ENCODE peak calls at places on chromosomes 16 and 17, in seven cellular contexts. One of them, this sample, is unnamed.

GRCh38 chr17:68201425-68201785 is 46.4 kb upstream of the AMZ2 start:
- DNase-seq in smooth muscle cell of the brain vasculature: no peak
- DNase-seq in SHP77: no peak
- DNase-seq in AG04450: no peak
- DNase-seq in stimulated activated CD4-positive, alpha-beta T cell treated with anti-CD3 and anti-CD28 coated beads, Interleukin-1b, Interleukin-23, amount 100 ng/mL, for 1 hour: no peak
- DNase-seq in germinal center: no peak
- DNase-seq in GM04504: no peak
- DNase-seq in this sample: no peak

GRCh38 chr17:49996495-49997255 is 1.7 kb upstream of the DLX3 start:
- DNase-seq in SHP77: peak
- DNase-seq in GM04504: no peak
- DNase-seq in stimulated activated CD4-positive, alpha-beta T cell treated with anti-CD3 and anti-CD28 coated beads, Interleukin-1b, Interleukin-23, amount 100 ng/mL, for 1 hour: no peak
- DNase-seq in smooth muscle cell of the brain vasculature: no peak
- DNase-seq in germinal center: peak
- DNase-seq in AG04450: no peak
- DNase-seq in this sample: no peak

GRCh38 chr17:83180996-83181481 is 101.6 kb downstream of the METRNL start:
- DNase-seq in SHP77: no peak
- DNase-seq in germinal center: no peak
- DNase-seq in GM04504: no peak
- DNase-seq in stimulated activated CD4-positive, alpha-beta T cell treated with anti-CD3 and anti-CD28 coated beads, Interleukin-1b, Interleukin-23, amount 100 ng/mL, for 1 hour: no peak
- DNase-seq in AG04450: no peak
- DNase-seq in smooth muscle cell of the brain vasculature: no peak
- DNase-seq in this sample: no peak

GRCh38 chr17:14793237-14793636 is 471.9 kb downstream of the PMP22 start:
- DNase-seq in GM04504: no peak
- DNase-seq in smooth muscle cell of the brain vasculature: no peak
- DNase-seq in stimulated activated CD4-positive, alpha-beta T cell treated with anti-CD3 and anti-CD28 coated beads, Interleukin-1b, Interleukin-23, amount 100 ng/mL, for 1 hour: no peak
- DNase-seq in germinal center: no peak
- DNase-seq in SHP77: no peak
- DNase-seq in AG04450: peak
- DNase-seq in this sample: no peak

GRCh38 chr16:88688013-88688778 is 1.9 kb upstream of the SNAI3 start:
- DNase-seq in GM04504: no peak
- DNase-seq in smooth muscle cell of the brain vasculature: no peak
- DNase-seq in stimulated activated CD4-positive, alpha-beta T cell treated with anti-CD3 and anti-CD28 coated beads, Interleukin-1b, Interleukin-23, amount 100 ng/mL, for 1 hour: no peak
- DNase-seq in SHP77: peak
- DNase-seq in germinal center: no peak
- DNase-seq in AG04450: no peak
- DNase-seq in this sample: no peak

GRCh38 chr16:35149550-35149949 is 1690.1 kb downstream of the TP53TG3F start:
- DNase-seq in GM04504: no peak
- DNase-seq in AG04450: no peak
- DNase-seq in SHP77: no peak
- DNase-seq in smooth muscle cell of the brain vasculature: no peak
- DNase-seq in germinal center: no peak
- DNase-seq in stimulated activated CD4-positive, alpha-beta T cell treated with anti-CD3 and anti-CD28 coated beads, Interleukin-1b, Interleukin-23, amount 100 ng/mL, for 1 hour: no peak
- DNase-seq in this sample: no peak

GRCh38 chr17:60545465-60546191 is 19.6 kb upstream of the APPBP2 start:
- DNase-seq in smooth muscle cell of the brain vasculature: no peak
- DNase-seq in AG04450: no peak
- DNase-seq in GM04504: no peak
- DNase-seq in SHP77: no peak
- DNase-seq in stimulated activated CD4-positive, alpha-beta T cell treated with anti-CD3 and anti-CD28 coated beads, Interleukin-1b, Interleukin-23, amount 100 ng/mL, for 1 hour: no peak
- DNase-seq in germinal center: no peak
- DNase-seq in this sample: no peak

GRCh38 chr16:80356365-80356764 is 184.4 kb upstream of the DYNLRB2 start:
- DNase-seq in SHP77: no peak
- DNase-seq in germinal center: no peak
- DNase-seq in GM04504: no peak
- DNase-seq in stimulated activated CD4-positive, alpha-beta T cell treated with anti-CD3 and anti-CD28 coated beads, Interleukin-1b, Interleukin-23, amount 100 ng/mL, for 1 hour: no peak
- DNase-seq in smooth muscle cell of the brain vasculature: no peak
- DNase-seq in AG04450: no peak
- DNase-seq in this sample: no peak

GRCh38 chr17:17089796-17090641 is 47.8 kb downstream of the MPRIP start:
- DNase-seq in stimulated activated CD4-positive, alpha-beta T cell treated with anti-CD3 and anti-CD28 coated beads, Interleukin-1b, Interleukin-23, amount 100 ng/mL, for 1 hour: no peak
- DNase-seq in smooth muscle cell of the brain vasculature: no peak
- DNase-seq in SHP77: no peak
- DNase-seq in GM04504: no peak
- DNase-seq in AG04450: no peak
- DNase-seq in germinal center: no peak
- DNase-seq in this sample: no peak

GRCh38 chr16:81485824-81486554 is 41.4 kb downstream of the CMIP start:
- DNase-seq in AG04450: no peak
- DNase-seq in stimulated activated CD4-positive, alpha-beta T cell treated with anti-CD3 and anti-CD28 coated beads, Interleukin-1b, Interleukin-23, amount 100 ng/mL, for 1 hour: no peak
- DNase-seq in SHP77: no peak
- DNase-seq in smooth muscle cell of the brain vasculature: no peak
- DNase-seq in GM04504: no peak
- DNase-seq in germinal center: no peak
- DNase-seq in this sample: no peak

GRCh38 chr17:958712-959451 is 20.7 kb downstream of the NXN start:
- DNase-seq in smooth muscle cell of the brain vasculature: no peak
- DNase-seq in germinal center: no peak
- DNase-seq in AG04450: no peak
- DNase-seq in SHP77: no peak
- DNase-seq in GM04504: no peak
- DNase-seq in stimulated activated CD4-positive, alpha-beta T cell treated with anti-CD3 and anti-CD28 coated beads, Interleukin-1b, Interleukin-23, amount 100 ng/mL, for 1 hour: no peak
- DNase-seq in this sample: no peak

GRCh38 chr17:82098939-82099765 is 1.1 kb upstream of the FASN start:
- DNase-seq in germinal center: peak
- DNase-seq in smooth muscle cell of the brain vasculature: no peak
- DNase-seq in AG04450: no peak
- DNase-seq in SHP77: no peak
- DNase-seq in stimulated activated CD4-positive, alpha-beta T cell treated with anti-CD3 and anti-CD28 coated beads, Interleukin-1b, Interleukin-23, amount 100 ng/mL, for 1 hour: no peak
- DNase-seq in GM04504: no peak
- DNase-seq in this sample: no peak

GRCh38 chr17:17019430-17019762 is 22.9 kb upstream of the MPRIP start:
- DNase-seq in SHP77: no peak
- DNase-seq in smooth muscle cell of the brain vasculature: no peak
- DNase-seq in GM04504: no peak
- DNase-seq in germinal center: no peak
- DNase-seq in stimulated activated CD4-positive, alpha-beta T cell treated with anti-CD3 and anti-CD28 coated beads, Interleukin-1b, Interleukin-23, amount 100 ng/mL, for 1 hour: no peak
- DNase-seq in AG04450: no peak
- DNase-seq in this sample: no peak

GRCh38 chr17:58325289-58325726 is 3.3 kb downstream of the TSPOAP1 start:
- DNase-seq in germinal center: no peak
- DNase-seq in AG04450: no peak
- DNase-seq in GM04504: no peak
- DNase-seq in SHP77: no peak
- DNase-seq in smooth muscle cell of the brain vasculature: no peak
- DNase-seq in stimulated activated CD4-positive, alpha-beta T cell treated with anti-CD3 and anti-CD28 coated beads, Interleukin-1b, Interleukin-23, amount 100 ng/mL, for 1 hour: no peak
- DNase-seq in this sample: no peak

GRCh38 chr17:70270554-70270953 is 101.2 kb downstream of the KCNJ2 start:
- DNase-seq in smooth muscle cell of the brain vasculature: no peak
- DNase-seq in AG04450: no peak
- DNase-seq in germinal center: no peak
- DNase-seq in stimulated activated CD4-positive, alpha-beta T cell treated with anti-CD3 and anti-CD28 coated beads, Interleukin-1b, Interleukin-23, amount 100 ng/mL, for 1 hour: no peak
- DNase-seq in GM04504: no peak
- DNase-seq in SHP77: no peak
- DNase-seq in this sample: no peak

GRCh38 chr16:1691956-1692355 is 13.9 kb downstream of the JPT2 start:
- DNase-seq in GM04504: no peak
- DNase-seq in germinal center: no peak
- DNase-seq in SHP77: no peak
- DNase-seq in AG04450: no peak
- DNase-seq in stimulated activated CD4-positive, alpha-beta T cell treated with anti-CD3 and anti-CD28 coated beads, Interleukin-1b, Interleukin-23, amount 100 ng/mL, for 1 hour: no peak
- DNase-seq in smooth muscle cell of the brain vasculature: no peak
- DNase-seq in this sample: no peak

GRCh38 chr16:78289368-78289767 is 189.9 kb downstream of the WWOX start:
- DNase-seq in SHP77: no peak
- DNase-seq in smooth muscle cell of the brain vasculature: no peak
- DNase-seq in germinal center: no peak
- DNase-seq in stimulated activated CD4-positive, alpha-beta T cell treated with anti-CD3 and anti-CD28 coated beads, Interleukin-1b, Interleukin-23, amount 100 ng/mL, for 1 hour: no peak
- DNase-seq in AG04450: no peak
- DNase-seq in GM04504: no peak
- DNase-seq in this sample: no peak

GRCh38 chr16:68475071-68475470 is 26.8 kb upstream of the SMPD3 start:
- DNase-seq in stimulated activated CD4-positive, alpha-beta T cell treated with anti-CD3 and anti-CD28 coated beads, Interleukin-1b, Interleukin-23, amount 100 ng/mL, for 1 hour: no peak
- DNase-seq in SHP77: no peak
- DNase-seq in GM04504: no peak
- DNase-seq in germinal center: no peak
- DNase-seq in smooth muscle cell of the brain vasculature: no peak
- DNase-seq in AG04450: no peak
- DNase-seq in this sample: no peak